ENCODE peak calls at places on chromosomes 6 and 20, in nine cellular contexts. Z is breast epithelium, V is GM23338, P is upper lobe of right lung, T is keratinocyte, S is pancreas, K is heart left ventricle, L is cardiac muscle cell, A is left ventricle myocardium inferior. O is an unnamed sample. For H3K4me1, the result is how much of the 10 kb centered on the place peaks cover.

GRCh38 chr6:38460216-38460615 is 179.5 kb downstream of the BTBD9 start:
- DNase-seq in V (no peak), L (no peak), S (no peak), K (no peak), Z (no peak), P (no peak), T (no peak), A (no peak), O (no peak)

GRCh38 chr6:145544031-145544430 is 191.3 kb downstream of the EPM2A start:
- DNase-seq in K (peak), L (no peak), T (peak), S (no peak), Z (no peak), V (no peak), A (no peak), P (no peak), O (no peak)

GRCh38 chr6:22099241-22099640 is 197.6 kb downstream of the PRL start:
- DNase-seq in S (no peak), A (no peak), K (no peak), T (no peak), P (no peak), L (no peak), Z (no peak), V (no peak), O (no peak)

GRCh38 chr6:132961122-132961521 is 146.8 kb downstream of the RPS12 start:
- DNase-seq in Z (no peak), K (no peak), S (no peak), L (no peak), T (no peak), A (no peak), P (no peak), V (peak), O (no peak)

GRCh38 chr20:46057856-46058655 is 29.0 kb downstream of the SLC12A5 start:
- DNase-seq in L (peak), T (no peak), A (peak), Z (no peak), K (peak), V (peak), S (no peak), P (peak), O (no peak)

GRCh38 chr20:5667703-5668528 is 82.3 kb upstream of the SHLD1 start:
- DNase-seq in T (no peak), P (no peak), K (no peak), S (no peak), Z (no peak), A (no peak), V (no peak), L (no peak), O (no peak)

GRCh38 chr20:63957690-63958441 is 1.6 kb upstream of the UCKL1 start:
- DNase-seq in A (no peak), Z (no peak), V (peak), L (no peak), S (peak), P (no peak), K (peak), T (peak), O (peak)

GRCh38 chr6:27176096-27176495 is 71.4 kb upstream of the PRSS16 start:
- DNase-seq in T (no peak), V (no peak), S (no peak), A (no peak), Z (no peak), P (no peak), K (no peak), L (no peak), O (no peak)

GRCh38 chr20:25584905-25585704 is at the start of gene NINL:
- DNase-seq in P (peak), L (peak), Z (peak), A (peak), V (peak), S (peak), K (no peak), T (no peak), O (peak)

GRCh38 chr20:44092551-44093248 is 94.3 kb downstream of the JPH2 start:
- DNase-seq in P (no peak), Z (no peak), V (peak), L (peak), A (no peak), T (no peak), S (no peak), K (no peak), O (peak)

GRCh38 chr6:117328005-117328389 is 62.6 kb downstream of the VGLL2 start:
- DNase-seq in L (no peak), A (no peak), V (no peak), K (no peak), S (no peak), Z (no peak), T (no peak), P (no peak), O (no peak)

GRCh38 chr20:6162239-6162638 is 39.4 kb upstream of the FERMT1 start:
- DNase-seq in K (peak), Z (peak), T (no peak), V (no peak), P (no peak), A (peak), L (peak), S (no peak), O (no peak)

GRCh38 chr20:61980647-61981583 is 84.8 kb downstream of the TAF4 start:
- DNase-seq in L (peak), S (peak), P (no peak), Z (peak), T (no peak), K (peak), A (peak), V (peak), O (no peak)

GRCh38 chr6:135535989-135536414 is 38.5 kb upstream of the AHI1 start:
- DNase-seq in Z (no peak), L (peak), S (no peak), T (peak), K (no peak), V (peak), P (no peak), A (no peak), O (no peak)

GRCh38 chr6:52595000-52595795 is 18.3 kb upstream of the TRAM2 start:
- DNase-seq in S (no peak), L (no peak), T (no peak), P (no peak), K (peak), V (peak), Z (no peak), A (peak), O (peak)

GRCh38 chr6:37516920-37517405 is 17.3 kb upstream of the CCDC167 start:
- DNase-seq in K (no peak), P (no peak), T (no peak), Z (no peak), V (no peak), A (no peak), L (no peak), S (peak), O (peak)

GRCh38 chr6:27752038-27752885 is 159.9 kb downstream of the OR2B2 start:
- DNase-seq in S (peak), Z (peak), V (peak), A (no peak), K (peak), T (no peak), P (peak), L (peak), O (peak)

GRCh38 chr20:3165473-3166337 is 6.0 kb upstream of the FASTKD5 start:
- DNase-seq in K (peak), S (peak), V (no peak), T (no peak), L (no peak), P (no peak), Z (no peak), A (peak), O (peak)

GRCh38 chr20:44032583-44033138 is 118.0 kb downstream of the TOX2 start:
- DNase-seq in Z (no peak), A (no peak), V (no peak), T (no peak), P (no peak), K (no peak), L (no peak), S (no peak), O (no peak)

GRCh38 chr6:155530219-155530834 is 74.7 kb upstream of the NOX3 start:
- DNase-seq in S (no peak), P (no peak), V (peak), L (peak), K (no peak), Z (no peak), A (no peak), T (no peak), O (peak)

GRCh38 chr20:16927031-16927430 is 178.9 kb downstream of the OTOR start:
- DNase-seq in S (no peak), P (no peak), L (no peak), V (no peak), Z (no peak), K (no peak), A (no peak), T (no peak), O (no peak)

GRCh38 chr6:138593100-138593877 is 94.0 kb upstream of the NHSL1 start:
- DNase-seq in A (no peak), T (peak), V (peak), L (no peak), K (peak), S (no peak), Z (peak), P (no peak), O (no peak)

GRCh38 chr6:24666097-24666615 is 543 bp downstream of the TDP2 start:
- DNase-seq in Z (no peak), P (peak), A (peak), V (no peak), T (no peak), S (peak), L (peak), K (peak), O (peak)

GRCh38 chr6:155077784-155078183 is 82.7 kb downstream of the TIAM2 start:
- DNase-seq in V (no peak), A (no peak), Z (no peak), L (no peak), K (no peak), T (no peak), P (no peak), S (no peak), O (no peak)

GRCh38 chr6:130240232-130240631 is 17.5 kb upstream of the SAMD3 start:
- DNase-seq in L (no peak), S (no peak), V (no peak), T (no peak), A (no peak), P (no peak), Z (no peak), K (no peak), O (no peak)

GRCh38 chr20:4959582-4959981 is 41.7 kb downstream of the SLC23A2 start:
- DNase-seq in T (no peak), S (no peak), V (no peak), L (no peak), P (no peak), A (no peak), K (no peak), Z (no peak), O (no peak)

GRCh38 chr6:117555882-117556498 is 46.3 kb downstream of the GOPC start:
- DNase-seq in S (no peak), P (no peak), Z (no peak), L (peak), A (no peak), V (peak), T (no peak), K (no peak), O (peak)

GRCh38 chr6:5968817-5969726 is 37.7 kb downstream of the NRN1 start:
- DNase-seq in A (peak), Z (peak), K (peak), P (peak), V (peak), T (no peak), L (peak), S (peak), O (no peak)

GRCh38 chr6:141133346-141133745 is 999.4 kb upstream of the GJE1 start:
- DNase-seq in T (no peak), V (no peak), S (no peak), P (no peak), K (no peak), L (no peak), Z (no peak), A (no peak), O (no peak)

GRCh38 chr6:42278131-42278853 is 60.6 kb upstream of the MRPS10 start:
- DNase-seq in K (no peak), P (no peak), V (no peak), T (no peak), A (no peak), L (no peak), S (no peak), Z (no peak), O (no peak)

GRCh38 chr20:49568491-49569151 is 684 bp upstream of the PTGIS start:
- DNase-seq in Z (no peak), V (peak), L (no peak), K (no peak), T (no peak), A (no peak), P (no peak), S (no peak), O (no peak)

GRCh38 chr6:41896280-41896679 is 1.1 kb upstream of the USP49 start:
- DNase-seq in L (no peak), S (no peak), Z (no peak), V (no peak), A (no peak), K (no peak), T (no peak), P (no peak), O (no peak)

GRCh38 chr20:37727247-37727956 is 33.6 kb downstream of the CTNNBL1 start:
- DNase-seq in V (no peak), P (no peak), L (peak), K (no peak), T (no peak), A (no peak), S (no peak), Z (no peak), O (no peak)

GRCh38 chr6:23533954-23534725 is 591.9 kb upstream of the NRSN1 start:
- DNase-seq in S (no peak), A (no peak), K (no peak), Z (no peak), P (no peak), L (no peak), V (no peak), T (no peak), O (no peak)

GRCh38 chr6:116034327-116034726 is 26.4 kb downstream of the FRK start:
- DNase-seq in T (no peak), V (no peak), A (no peak), S (no peak), Z (no peak), P (no peak), L (no peak), K (no peak), O (no peak)

GRCh38 chr20:20492521-20493334 is 124.8 kb downstream of the INSM1 start:
- DNase-seq in V (peak), A (no peak), T (no peak), L (no peak), P (no peak), K (no peak), Z (no peak), S (no peak), O (peak)
- H3K4me1 ChIP-seq in V (under half), A (under half), T (under half), L (under half), P (under half), K (under half), Z (under half), S (under half), O (under half)

DNA sequence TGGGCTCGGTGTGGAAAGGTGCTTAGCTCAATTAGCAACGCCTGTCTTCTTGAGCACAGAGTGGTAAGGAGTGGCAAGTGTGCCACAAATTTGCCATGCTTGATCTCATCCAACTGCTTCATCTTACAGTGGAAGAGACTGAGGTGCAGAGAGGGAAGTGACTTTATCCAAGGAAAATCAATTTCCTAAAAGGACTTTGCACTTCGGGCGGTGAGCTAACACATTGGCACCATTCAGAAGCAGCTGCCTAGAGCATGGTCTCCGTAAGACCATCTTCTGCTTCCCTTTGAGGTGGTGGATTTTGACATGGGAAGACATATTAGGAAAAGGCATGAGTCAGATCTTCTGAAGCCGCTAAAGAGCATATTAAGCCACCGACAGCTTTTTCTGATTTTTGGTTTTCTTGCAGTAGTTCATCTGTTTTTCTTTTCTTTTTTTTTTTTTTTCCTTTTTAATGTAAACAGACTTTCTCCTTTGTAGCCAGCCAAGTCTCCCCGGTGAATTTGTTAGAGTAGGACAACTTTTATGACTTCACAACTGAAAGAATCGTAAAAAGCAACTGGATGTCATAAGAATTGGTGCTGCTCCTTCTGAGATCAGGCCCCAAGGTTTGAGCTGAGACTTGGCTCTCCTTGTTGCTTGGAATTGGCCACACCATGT is 273.2 kb downstream of the CDC5L start:
- DNase-seq in P (no peak), A (no peak), V (no peak), L (no peak), T (no peak), S (no peak), Z (no peak), K (no peak), O (no peak)
- H3K4me1 ChIP-seq in P (under half), A (under half), V (under half), L (under half), T (under half), S (under half), Z (under half), K (under half), O (under half)

GRCh38 chr6:10409766-10410209 is 5.1 kb downstream of the TFAP2A start:
- DNase-seq in A (no peak), P (no peak), Z (no peak), V (peak), K (no peak), S (peak), L (no peak), T (no peak), O (no peak)

GRCh38 chr6:10407018-10407673 is 7.7 kb downstream of the TFAP2A start:
- DNase-seq in Z (no peak), A (no peak), K (no peak), S (no peak), P (no peak), L (no peak), T (no peak), V (peak), O (no peak)

GRCh38 chr6:10409160-10409765 is 5.6 kb downstream of the TFAP2A start:
- DNase-seq in S (no peak), V (no peak), A (no peak), Z (no peak), K (no peak), L (no peak), T (no peak), P (no peak), O (no peak)

GRCh38 chr6:10406556-10406955 is 8.3 kb downstream of the TFAP2A start:
- DNase-seq in P (no peak), L (no peak), S (no peak), A (no peak), K (no peak), Z (no peak), T (no peak), V (no peak), O (no peak)

GRCh38 chr6:10407674-10408054 is 7.2 kb downstream of the TFAP2A start:
- DNase-seq in Z (no peak), T (no peak), P (no peak), V (no peak), A (no peak), S (no peak), K (no peak), L (no peak), O (no peak)
- H3K4me1 ChIP-seq in Z (under half), T (under half), P (under half), V (half or more), A (under half), S (under half), K (under half), L (under half), O (under half)

DNA sequence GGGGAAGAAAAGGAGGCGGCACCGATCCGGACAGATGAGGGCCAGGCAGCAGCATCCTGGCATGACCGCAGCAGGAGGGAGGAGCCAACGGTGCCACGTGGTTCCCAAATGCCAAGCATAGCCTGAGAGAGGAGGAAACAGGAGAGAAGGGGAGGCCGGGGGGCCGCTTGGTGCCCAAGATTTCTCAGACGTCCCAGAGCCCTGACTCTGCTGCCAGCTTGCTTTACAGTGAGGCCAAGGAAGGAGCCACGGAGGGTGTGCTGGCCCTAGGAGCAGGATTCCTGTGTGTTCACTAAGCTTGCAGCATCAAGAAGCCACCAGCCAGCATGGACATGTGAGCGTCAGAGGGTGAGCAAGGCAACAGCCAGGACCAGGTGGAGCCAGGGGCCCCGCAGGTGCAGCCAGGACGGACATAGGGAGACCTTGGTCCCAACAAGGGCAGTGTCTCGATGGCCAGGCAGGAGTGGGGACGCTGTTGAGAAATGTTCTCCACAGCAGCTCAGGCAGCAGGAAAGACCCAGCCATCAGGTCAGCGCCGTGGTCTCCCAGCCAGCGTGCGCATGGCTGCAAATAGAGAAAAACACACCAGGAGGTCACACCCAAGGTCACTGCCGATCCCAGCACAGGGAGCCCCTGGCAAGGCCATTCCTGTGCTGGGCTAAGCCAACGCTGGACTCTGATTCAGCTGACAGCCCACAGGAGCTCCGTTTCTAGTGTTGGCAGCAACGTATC is 143.7 kb downstream of the DLL1 start:
- DNase-seq in Z (peak), L (no peak), K (peak), S (peak), V (no peak), P (no peak), A (no peak), T (no peak), O (peak)
- H3K4me1 ChIP-seq in Z (under half), L (under half), K (under half), S (under half), V (under half), P (under half), A (under half), T (under half), O (under half)